ENCODE peak calls at places on chromosome 9, in eight cellular contexts. Y, X, K, V, S, O, F and D are unnamed samples. For H3K27me3, the result is how much of the 10 kb centered on the place peaks cover.

GRCh38 chr9:35501941-35502340 is 12.0 kb downstream of the RUSC2 start:
- DNase-seq in O (no peak), V (no peak), S (no peak), F (no peak), Y (no peak), X (no peak), K (no peak), D (no peak)

GRCh38 chr9:26745111-26745510 is 147.5 kb downstream of the CAAP1 start:
- DNase-seq in Y (no peak), F (no peak), K (no peak), S (no peak), V (no peak), X (no peak), O (no peak), D (no peak)

GRCh38 chr9:115413766-115414382 is 295.9 kb upstream of the TNC start:
- DNase-seq in Y (no peak), S (no peak), K (no peak), V (no peak), F (no peak), X (no peak), O (no peak), D (no peak)

GRCh38 chr9:28583832-28584231 is 1010.6 kb upstream of the C9orf72 start:
- DNase-seq in V (no peak), O (no peak), F (no peak), K (no peak), S (no peak), Y (no peak), X (no peak), D (no peak)

GRCh38 chr9:89436963-89437625 is 60.8 kb downstream of the SEMA4D start:
- DNase-seq in O (no peak), Y (no peak), F (no peak), X (no peak), K (no peak), S (no peak), V (peak), D (peak)

GRCh38 chr9:12554636-12555035 is 138.5 kb upstream of the TYRP1 start:
- DNase-seq in Y (no peak), X (peak), O (no peak), F (peak), K (no peak), S (peak), V (no peak), D (no peak)

GRCh38 chr9:105950448-105950847 is 256.1 kb downstream of the TMEM38B start:
- DNase-seq in V (no peak), X (no peak), O (no peak), Y (no peak), S (no peak), K (no peak), F (no peak), D (no peak)

GRCh38 chr9:35771079-35771441 is 17.0 kb upstream of the MSMP start:
- DNase-seq in X (no peak), K (peak), V (no peak), Y (no peak), F (no peak), O (no peak), S (no peak), D (peak)

GRCh38 chr9:87909310-87910041 is 8.3 kb upstream of the SPATA31C1 start:
- DNase-seq in F (no peak), O (no peak), V (peak), S (no peak), Y (no peak), K (no peak), X (no peak), D (peak)

GRCh38 chr9:121863931-121864330 is 212.5 kb downstream of the DAB2IP start:
- DNase-seq in Y (no peak), S (no peak), F (no peak), V (no peak), K (no peak), O (no peak), X (no peak), D (no peak)

GRCh38 chr9:37529111-37529510 is 43.4 kb downstream of the POLR1E start:
- DNase-seq in K (no peak), F (no peak), V (peak), S (no peak), O (no peak), Y (no peak), X (no peak), D (peak)

GRCh38 chr9:116574027-116574679 is 113.0 kb upstream of the TRIM32 start:
- DNase-seq in F (peak), Y (no peak), S (no peak), O (no peak), K (no peak), X (peak), V (peak), D (peak)

GRCh38 chr9:109903515-109904138 is 123.6 kb downstream of the PALM2AKAP2 start:
- DNase-seq in V (peak), O (peak), X (peak), S (peak), Y (peak), F (peak), K (peak), D (peak)

GRCh38 chr9:112852741-112853505 is 37.8 kb downstream of the SLC46A2 start:
- DNase-seq in V (no peak), Y (no peak), K (no peak), X (no peak), S (no peak), O (no peak), F (no peak), D (no peak)

GRCh38 chr9:72753261-72753893 is 199.5 kb downstream of the ALDH1A1 start:
- DNase-seq in K (no peak), Y (no peak), F (no peak), S (peak), X (no peak), V (no peak), O (no peak), D (peak)

GRCh38 chr9:79054500-79054899 is 517.3 kb upstream of the TLE4 start:
- DNase-seq in X (peak), O (no peak), K (no peak), V (no peak), F (no peak), S (peak), Y (no peak), D (no peak)

GRCh38 chr9:110065527-110065926 is 142.4 kb downstream of the C9orf152 start:
- DNase-seq in S (peak), F (no peak), V (no peak), O (no peak), Y (no peak), K (no peak), X (no peak), D (no peak)

GRCh38 chr9:3848445-3849114 is 322.8 kb upstream of the RFX3 start:
- DNase-seq in O (no peak), V (no peak), S (peak), X (peak), Y (no peak), K (no peak), F (peak), D (no peak)

GRCh38 chr9:128684325-128685021 is 4.5 kb upstream of the SET start:
- DNase-seq in X (peak), Y (peak), S (peak), K (peak), V (peak), O (no peak), F (no peak), D (peak)

GRCh38 chr9:117485176-117485575 is 70.3 kb upstream of the ASTN2 start:
- DNase-seq in X (no peak), K (no peak), S (no peak), O (no peak), V (no peak), F (no peak), Y (no peak), D (no peak)

GRCh38 chr9:113624721-113625120 is 161.2 kb downstream of the RGS3 start:
- DNase-seq in K (no peak), Y (no peak), V (no peak), S (no peak), X (no peak), O (no peak), F (peak), D (no peak)

GRCh38 chr9:97564291-97565175 is 63.1 kb downstream of the TMOD1 start:
- DNase-seq in O (no peak), F (peak), Y (peak), S (peak), X (no peak), K (peak), V (peak), D (peak)

GRCh38 chr9:138096192-138096845 is 218.7 kb downstream of the CACNA1B start:
- DNase-seq in K (no peak), F (no peak), V (no peak), S (no peak), Y (no peak), O (no peak), X (no peak), D (no peak)

GRCh38 chr9:79020266-79020665 is 551.5 kb upstream of the TLE4 start:
- DNase-seq in Y (no peak), V (no peak), X (no peak), O (no peak), S (no peak), F (no peak), K (no peak), D (no peak)

GRCh38 chr9:120628207-120628924 is 48.4 kb upstream of the CDK5RAP2 start:
- DNase-seq in F (no peak), V (no peak), O (no peak), S (no peak), Y (no peak), X (no peak), K (no peak), D (no peak)

GRCh38 chr9:113593682-113594281 is 130.3 kb downstream of the RGS3 start:
- DNase-seq in F (peak), S (peak), X (peak), Y (peak), O (peak), V (peak), K (peak), D (no peak)

GRCh38 chr9:21510806-21511205 is 28.7 kb upstream of the IFNE start:
- DNase-seq in Y (no peak), K (no peak), S (no peak), O (no peak), F (no peak), V (no peak), X (no peak), D (no peak)

GRCh38 chr9:129697956-129698757 is 32.7 kb downstream of the PRRX2 start:
- DNase-seq in Y (no peak), S (no peak), X (no peak), K (peak), O (peak), V (peak), F (peak), D (no peak)
- H3K4me3 ChIP-seq in Y (peak), S (no peak), X (peak), K (peak), O (peak), V (peak), F (peak), D (no peak)

DNA sequence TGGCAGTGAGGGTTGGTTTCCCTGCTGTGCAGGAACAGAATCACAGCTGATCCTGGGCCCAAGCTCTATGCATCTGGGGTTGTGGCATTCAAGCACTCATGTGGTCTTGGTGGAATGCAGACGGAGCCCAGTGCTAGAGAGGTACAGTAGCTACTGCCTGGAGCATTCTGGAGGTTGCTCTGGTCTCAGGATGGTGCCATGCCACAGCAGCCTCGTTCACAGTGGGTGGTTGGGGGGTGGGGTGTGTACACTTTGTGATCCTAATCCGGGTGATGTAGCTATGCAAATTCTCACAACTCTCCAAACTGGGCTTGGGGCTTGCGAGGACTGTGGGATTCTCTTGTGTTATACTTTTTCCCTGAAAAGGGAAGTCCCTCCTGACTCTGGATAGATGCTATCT is 45.2 kb downstream of the FGD3 start:
- DNase-seq in Y (no peak), O (no peak), V (no peak), X (no peak), S (no peak), K (no peak), F (no peak), D (no peak)
- H3K27ac ChIP-seq in Y (no peak), O (no peak), V (no peak), X (no peak), S (no peak), K (no peak), F (no peak), D (no peak)

GRCh38 chr9:212265-212664 is 2.4 kb upstream of the DOCK8 start:
- DNase-seq in V (no peak), X (no peak), Y (no peak), F (no peak), K (no peak), O (no peak), S (no peak), D (no peak)
- H3K27me3 ChIP-seq in V (under half), X (under half), Y (under half), F (under half), K (under half), O (under half), S (under half), D (under half)

GRCh38 chr9:127245637-127246164 is 18.9 kb upstream of the GARNL3 start:
- DNase-seq in S (no peak), F (no peak), X (no peak), O (no peak), K (no peak), V (no peak), Y (no peak), D (peak)
- H3K4me3 ChIP-seq in S (peak), F (peak), X (no peak), O (peak), K (peak), V (peak), Y (peak), D (peak)

DNA sequence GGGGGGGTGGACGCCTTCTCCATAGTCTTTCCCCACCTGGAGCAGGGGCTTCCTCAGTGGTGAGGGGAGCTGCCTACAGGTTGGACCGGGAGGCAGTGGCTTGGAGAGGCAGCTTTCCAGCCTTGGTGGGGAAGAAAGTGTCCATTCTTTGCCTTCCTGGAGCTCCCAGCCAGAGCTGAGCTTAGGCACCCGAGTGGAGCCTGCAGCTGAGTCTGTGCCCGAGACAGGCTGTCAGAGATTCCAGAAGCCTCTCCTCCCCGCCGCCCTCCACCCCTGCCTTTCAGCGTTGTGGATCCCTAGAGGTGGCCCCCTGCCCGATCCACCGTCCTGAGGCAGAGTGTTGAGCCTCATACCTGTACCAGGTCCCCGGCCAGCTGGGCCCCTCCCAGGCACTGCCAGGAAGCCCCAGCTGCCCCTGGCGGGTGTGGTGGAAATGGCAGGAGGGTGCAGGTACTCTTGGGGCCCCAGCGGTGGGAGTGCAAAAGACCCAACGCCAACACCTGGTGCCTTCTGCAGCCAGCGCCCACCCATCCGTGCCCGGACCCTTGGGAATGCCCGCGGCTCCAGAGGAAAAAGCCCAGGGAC is 112.0 kb downstream of the RXRA start:
- DNase-seq in S (no peak), O (no peak), X (no peak), F (no peak), Y (no peak), K (no peak), V (no peak), D (no peak)
- H3K27ac ChIP-seq in S (no peak), O (no peak), X (peak), F (no peak), Y (peak), K (no peak), V (peak), D (no peak)

DNA sequence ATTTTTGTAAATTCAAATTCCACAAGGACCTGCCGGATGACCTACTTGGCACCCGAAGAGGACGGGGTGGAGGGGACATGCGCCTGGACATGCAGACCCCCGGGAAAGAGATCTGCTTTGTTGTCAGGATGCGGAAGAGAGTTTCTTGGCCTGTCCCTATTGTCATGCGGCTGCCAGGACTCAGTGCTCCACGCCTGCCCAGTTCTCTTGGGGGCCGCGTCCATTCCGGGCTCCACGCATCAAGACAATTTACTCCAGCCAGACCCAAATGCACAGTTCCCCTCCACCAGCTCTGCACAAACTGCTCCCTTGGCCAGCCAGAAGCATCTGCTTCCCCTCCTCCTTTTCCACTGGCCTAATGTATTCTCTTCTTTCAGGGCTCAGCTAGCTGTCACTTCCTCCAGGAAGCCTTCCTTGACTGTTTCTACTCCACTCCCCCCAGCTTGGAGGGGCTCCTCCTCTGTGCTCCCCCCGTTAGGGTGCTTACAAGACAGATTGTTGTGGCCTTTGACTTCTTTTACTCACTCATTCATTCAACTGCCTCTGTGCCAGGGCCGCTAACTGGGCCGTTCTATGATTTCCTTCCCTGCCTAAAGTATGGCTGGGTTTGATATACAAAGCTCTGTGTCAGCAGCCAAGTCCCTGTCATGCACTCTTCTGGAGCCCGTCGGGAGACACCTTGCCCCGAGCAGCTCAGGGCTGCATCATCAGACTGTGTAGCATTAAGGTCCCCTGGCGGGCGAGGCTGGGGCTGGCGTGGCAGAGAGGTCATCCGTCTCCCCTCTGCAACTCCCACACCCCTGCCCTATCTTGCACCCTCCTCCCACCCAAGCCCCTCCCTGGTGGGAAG is 6.6 kb downstream of the FIBCD1 start:
- DNase-seq in X (no peak), O (no peak), K (peak), F (no peak), S (peak), Y (no peak), V (no peak), D (no peak)
- H3K27me3 ChIP-seq in X (under half), O (under half), K (half or more), F (under half), S (under half), Y (under half), V (half or more), D (under half)

GRCh38 chr9:136004219-136004618 is 43.0 kb upstream of the UBAC1 start:
- DNase-seq in F (no peak), Y (no peak), X (no peak), O (no peak), V (no peak), S (no peak), K (no peak), D (no peak)
- H3K4me3 ChIP-seq in F (no peak), Y (no peak), X (no peak), O (no peak), V (no peak), S (no peak), K (no peak), D (no peak)

GRCh38 chr9:99075246-99075912 is 29.5 kb upstream of the TGFBR1 start:
- DNase-seq in O (no peak), K (no peak), Y (no peak), X (no peak), F (no peak), V (no peak), S (no peak), D (no peak)

GRCh38 chr9:99073347-99073746 is 31.6 kb upstream of the TGFBR1 start:
- DNase-seq in Y (peak), V (no peak), F (no peak), O (no peak), X (no peak), S (no peak), K (no peak), D (no peak)

GRCh38 chr9:99076030-99076429 is 28.9 kb upstream of the TGFBR1 start:
- DNase-seq in F (no peak), O (no peak), S (no peak), V (no peak), K (no peak), Y (no peak), X (no peak), D (no peak)

GRCh38 chr9:99074902-99075245 is 30.0 kb upstream of the TGFBR1 start:
- DNase-seq in Y (no peak), S (no peak), F (no peak), O (no peak), K (no peak), V (no peak), X (no peak), D (no peak)

GRCh38 chr9:99073985-99074901 is 30.7 kb upstream of the TGFBR1 start:
- DNase-seq in O (no peak), F (no peak), V (no peak), X (no peak), Y (no peak), K (no peak), S (no peak), D (no peak)
- H3K27ac ChIP-seq in O (no peak), F (no peak), V (no peak), X (no peak), Y (no peak), K (peak), S (no peak), D (no peak)

GRCh38 chr9:101912698-101913097 is 174.3 kb upstream of the GRIN3A start:
- DNase-seq in V (no peak), K (no peak), Y (no peak), S (no peak), O (no peak), X (no peak), F (no peak), D (no peak)
- H3K27me3 ChIP-seq in V (under half), K (under half), Y (under half), S (under half), O (under half), X (under half), F (under half), D (under half)